ENCODE peak calls at places on chromosomes 1 and 21, in six cellular contexts. V is cardiac muscle cell; W is activated CD4-positive, alpha-beta memory T cell treated with anti-CD3 and anti-CD28 coated beads for 36 hours; T is LoVo; L is fibroblast of pulmonary artery; O is stimulated activated CD4-positive, alpha-beta T cell treated with anti-CD3 and anti-CD28 coated beads, TNF-alpha, amount 100 ng/mL, for 48 hours. G is an unnamed sample.

GRCh38 chr1:8133190-8133589 is 107.1 kb upstream of the ERRFI1 start:
- DNase-seq in V (peak; percentile 44), W (no peak), T (no peak), L (peak; percentile 29), O (no peak), G (no peak)

GRCh38 chr1:104387716-104388508 is 638.2 kb downstream of the AMY1C start:
- DNase-seq in V (no peak), W (no peak), T (no peak), L (no peak), O (no peak), G (no peak)

GRCh38 chr1:234956821-234957329 is 171.8 kb downstream of the TOMM20 start:
- DNase-seq in V (no peak), W (peak; percentile 8), T (no peak), L (no peak), O (no peak), G (no peak)

GRCh38 chr1:240178366-240178765 is 86.7 kb downstream of the FMN2 start:
- DNase-seq in V (no peak), W (no peak), T (no peak), L (no peak), O (no peak), G (peak; percentile 25)

GRCh38 chr1:183233113-183233512 is 47.0 kb downstream of the LAMC2 start:
- DNase-seq in V (no peak), W (no peak), T (no peak), L (no peak), O (no peak), G (no peak)

GRCh38 chr1:78911956-78912880 is 94.3 kb downstream of the ADGRL4 start:
- DNase-seq in V (peak; percentile 31), W (no peak), T (no peak), L (peak; percentile 41), O (no peak), G (no peak)

GRCh38 chr1:192544983-192545393 is 30.6 kb upstream of the RGS1 start:
- DNase-seq in V (peak; percentile 83), W (peak; percentile 33), T (no peak), L (peak; percentile 73), O (no peak), G (no peak)

GRCh38 chr21:40886931-40887330 is 40.0 kb upstream of the DSCAM start:
- DNase-seq in V (no peak), W (no peak), T (no peak), L (no peak), O (no peak), G (no peak)

GRCh38 chr1:66623812-66624211 is 89.9 kb downstream of the SGIP1 start:
- DNase-seq in V (peak; percentile 84), W (no peak), T (no peak), L (peak; percentile 91), O (no peak), G (no peak)

GRCh38 chr21:45562401-45562800 is 20.2 kb upstream of the SLC19A1 start:
- DNase-seq in V (peak; percentile 19), W (no peak), T (no peak), L (no peak), O (no peak), G (no peak)

GRCh38 chr1:53130598-53130877 is 11.9 kb downstream of the SLC1A7 start:
- DNase-seq in V (no peak), W (no peak), T (no peak), L (no peak), O (no peak), G (no peak)

GRCh38 chr1:94024109-94024792 is 96.7 kb downstream of the ABCA4 start:
- DNase-seq in V (no peak), W (no peak), T (no peak), L (no peak), O (no peak), G (no peak)

GRCh38 chr1:33640114-33640660 is 167.7 kb downstream of the ZSCAN20 start:
- DNase-seq in V (peak; percentile 25), W (no peak), T (no peak), L (peak; percentile 10), O (no peak), G (no peak)

GRCh38 chr1:221697924-221698425 is 43.9 kb downstream of the DUSP10 start:
- DNase-seq in V (peak; percentile 21), W (no peak), T (no peak), L (no peak), O (no peak), G (no peak)

GRCh38 chr21:45846373-45847160 is 135.0 kb upstream of the COL6A1 start:
- DNase-seq in V (peak; percentile 60), W (no peak), T (no peak), L (peak; percentile 48), O (no peak), G (peak; percentile 14)

GRCh38 chr1:39406533-39407478 is 84.6 kb upstream of the BMP8A start:
- DNase-seq in V (peak; percentile 81), W (no peak), T (no peak), L (peak; percentile 79), O (no peak), G (no peak)

GRCh38 chr1:151435174-151435573 is 24.1 kb downstream of the POGZ start:
- DNase-seq in V (no peak), W (no peak), T (no peak), L (no peak), O (no peak), G (no peak)

GRCh38 chr1:63772876-63773275 is 941 bp upstream of the ROR1 start:
- DNase-seq in V (no peak), W (no peak), T (no peak), L (no peak), O (no peak), G (no peak)

GRCh38 chr1:45679123-45679522 is 7.2 kb downstream of the GPBP1L1 start:
- DNase-seq in V (peak; percentile 55), W (no peak), T (no peak), L (peak; percentile 51), O (no peak), G (no peak)

GRCh38 chr1:168092151-168092550 is 44.6 kb downstream of the GPR161 start:
- DNase-seq in V (peak; percentile 5), W (no peak), T (no peak), L (no peak), O (no peak), G (no peak)

GRCh38 chr1:103948526-103948925 is 198.8 kb downstream of the AMY1C start:
- DNase-seq in V (peak; percentile 2), W (no peak), T (peak; percentile 12), L (peak; percentile 1), O (no peak), G (peak; percentile 1)

GRCh38 chr1:10549919-10550656 is 75.3 kb downstream of the PEX14 start:
- DNase-seq in V (no peak), W (no peak), T (no peak), L (no peak), O (no peak), G (no peak)

GRCh38 chr1:193406901-193407300 is 220.5 kb upstream of the B3GALT2 start:
- DNase-seq in V (peak; percentile 76), W (no peak), T (peak; percentile 53), L (peak; percentile 81), O (no peak), G (no peak)

GRCh38 chr1:107138166-107138565 is 2.7 kb upstream of the NTNG1 start:
- DNase-seq in V (no peak), W (no peak), T (no peak), L (no peak), O (no peak), G (no peak)

GRCh38 chr1:223665592-223666312 is at the start of gene CAPN8:
- DNase-seq in V (no peak), W (no peak), T (peak; percentile 89), L (no peak), O (no peak), G (no peak)

GRCh38 chr1:223711173-223711572 is 1.2 kb upstream of the CAPN2 start:
- DNase-seq in V (peak; percentile 53), W (no peak), T (peak; percentile 28), L (peak; percentile 37), O (no peak), G (no peak)

GRCh38 chr1:206725053-206725963 is 40.6 kb downstream of the MAPKAPK2 start:
- DNase-seq in V (peak; percentile 75), W (peak; percentile 77), T (peak; percentile 19), L (peak; percentile 69), O (peak; percentile 38), G (no peak)

GRCh38 chr1:76086597-76086996 is 12.1 kb downstream of the ST6GALNAC3 start:
- DNase-seq in V (no peak), W (no peak), T (no peak), L (no peak), O (no peak), G (no peak)

GRCh38 chr1:225888898-225889690 is at the start of gene LEFTY1:
- DNase-seq in V (no peak), W (no peak), T (no peak), L (no peak), O (no peak), G (no peak)

GRCh38 chr1:169784102-169784501 is 10.6 kb downstream of the METTL18 start:
- DNase-seq in V (no peak), W (no peak), T (no peak), L (no peak), O (no peak), G (no peak)

GRCh38 chr1:7379445-7379971 is 391.6 kb upstream of the VAMP3 start:
- DNase-seq in V (peak; percentile 75), W (no peak), T (no peak), L (peak; percentile 80), O (no peak), G (no peak)

GRCh38 chr21:35294231-35294898 is 245.3 kb upstream of the RUNX1 start:
- DNase-seq in V (no peak), W (no peak), T (peak; percentile 74), L (peak; percentile 36), O (no peak), G (no peak)

GRCh38 chr1:174068000-174068399 is 45.8 kb upstream of the RC3H1 start:
- DNase-seq in V (no peak), W (no peak), T (peak; percentile 25), L (no peak), O (no peak), G (no peak)

GRCh38 chr1:205748398-205749093 is 1.4 kb downstream of the NUCKS1 start:
- DNase-seq in V (peak; percentile 96), W (peak; percentile 74), T (no peak), L (peak; percentile 94), O (peak; percentile 38), G (peak; percentile 70)

GRCh38 chr1:92886886-92887419 is 55.1 kb downstream of the RPL5 start:
- DNase-seq in V (no peak), W (no peak), T (no peak), L (no peak), O (no peak), G (no peak)

GRCh38 chr1:218660678-218661053 is 315.5 kb downstream of the TGFB2 start:
- DNase-seq in V (peak; percentile 64), W (no peak), T (peak; percentile 66), L (peak; percentile 68), O (no peak), G (no peak)

GRCh38 chr1:107829083-107829771 is 135.8 kb downstream of the VAV3 start:
- DNase-seq in V (peak; percentile 65), W (no peak), T (no peak), L (peak; percentile 35), O (no peak), G (no peak)

GRCh38 chr1:202105571-202106339 is 17.0 kb upstream of the GPR37L1 start:
- DNase-seq in V (peak; percentile 43), W (no peak), T (peak; percentile 70), L (peak; percentile 32), O (no peak), G (no peak)

GRCh38 chr21:36565616-36566015 is 85.7 kb upstream of the CLDN14 start:
- DNase-seq in V (no peak), W (no peak), T (no peak), L (no peak), O (no peak), G (no peak)

G was measured in hippocampal formation.